ENCODE peak calls at places on chromosomes 2 and 18, in five cellular contexts. I is H54, G is body of pancreas, P is HepG2, C is heart left ventricle. R is an unnamed sample.

GRCh38 chr18:37539236-37539635 is 26.4 kb downstream of the CELF4 start:
- DNase-seq in P (no peak), I (no peak), G (no peak), C (no peak), R (no peak)

GRCh38 chr2:198312621-198313483 is 508.5 kb downstream of the PLCL1 start:
- DNase-seq in P (no peak), G (no peak), C (no peak), I (no peak), R (peak; percentile 35)

GRCh38 chr2:174654429-174654941 is 56.9 kb upstream of the WIPF1 start:
- DNase-seq in G (no peak), I (no peak), P (no peak), C (no peak), R (no peak)

GRCh38 chr2:172859821-172860707 is 124.4 kb downstream of the RAPGEF4 start:
- DNase-seq in P (no peak), G (no peak), C (no peak), I (no peak), R (no peak)

GRCh38 chr18:72762505-72763122 is 105.2 kb downstream of the NETO1 start:
- DNase-seq in G (no peak), P (peak; percentile 62), C (no peak), I (no peak), R (no peak)

GRCh38 chr18:6482198-6482977 is 67.7 kb upstream of the L3MBTL4 start:
- DNase-seq in C (peak; percentile 56), I (peak; percentile 22), P (peak; percentile 38), G (peak; percentile 69), R (peak; percentile 41)

GRCh38 chr2:61645911-61646310 is 107.8 kb upstream of the XPO1 start:
- DNase-seq in I (no peak), G (no peak), P (no peak), C (no peak), R (no peak)

GRCh38 chr18:21741511-21742322 is 1.1 kb downstream of the MIB1 start:
- DNase-seq in I (no peak), P (no peak), C (peak; percentile 31), G (peak; percentile 43), R (peak; percentile 40)

GRCh38 chr2:72921866-72922265 is 4.5 kb downstream of the EMX1 start:
- DNase-seq in I (no peak), C (no peak), P (no peak), G (no peak), R (no peak)

GRCh38 chr2:29388071-29388470 is 272.9 kb downstream of the CLIP4 start:
- DNase-seq in G (no peak), C (no peak), I (no peak), P (no peak), R (no peak)

GRCh38 chr2:109203246-109204011 is 74.4 kb downstream of the SH3RF3 start:
- DNase-seq in P (no peak), C (no peak), I (no peak), G (no peak), R (no peak)

GRCh38 chr2:142629193-142629592 is 248.3 kb upstream of the KYNU start:
- DNase-seq in G (no peak), C (no peak), P (no peak), I (no peak), R (no peak)

GRCh38 chr18:55906533-55906932 is 318.5 kb upstream of the TCF4 start:
- DNase-seq in I (peak; percentile 5), P (no peak), G (no peak), C (no peak), R (no peak)

GRCh38 chr2:144774786-144775185 is 254.9 kb upstream of the ZEB2 start:
- DNase-seq in C (no peak), P (no peak), G (no peak), I (no peak), R (no peak)

GRCh38 chr2:212547716-212548458 is 9.3 kb upstream of the ERBB4 start:
- DNase-seq in C (no peak), G (no peak), I (no peak), P (no peak), R (no peak)

GRCh38 chr2:9990735-9991134 is 39.2 kb downstream of the GRHL1 start:
- DNase-seq in C (peak; percentile 60), G (peak; percentile 32), I (no peak), P (no peak), R (no peak)

GRCh38 chr18:58315041-58315440 is 271.0 kb downstream of the NEDD4L start:
- DNase-seq in C (no peak), P (peak; percentile 15), G (no peak), I (no peak), R (no peak)

GRCh38 chr18:46903406-46903805 is 13.9 kb downstream of the PIAS2 start:
- DNase-seq in I (no peak), G (no peak), C (no peak), P (no peak), R (no peak)

GRCh38 chr2:33086400-33087015 is 139.8 kb downstream of the LTBP1 start:
- DNase-seq in G (peak; percentile 65), C (peak; percentile 54), I (no peak), P (no peak), R (peak; percentile 14)

GRCh38 chr2:173631123-173631450 is 276.4 kb downstream of the CDCA7 start:
- DNase-seq in I (no peak), P (no peak), G (no peak), C (peak; percentile 47), R (no peak)

GRCh38 chr2:112994648-112995047 is 10.6 kb upstream of the IL36A start:
- DNase-seq in I (no peak), C (no peak), P (no peak), G (no peak), R (no peak)

GRCh38 chr2:237434916-237435315 is 21.0 kb upstream of the COL6A3 start:
- DNase-seq in C (no peak), G (no peak), I (no peak), P (no peak), R (peak; percentile 45)

GRCh38 chr2:3678212-3678611 is 20.2 kb downstream of the ALLC start:
- DNase-seq in G (no peak), P (no peak), C (no peak), I (no peak), R (no peak)

GRCh38 chr18:55462652-55463051 is 125.3 kb downstream of the TCF4 start:
- DNase-seq in P (no peak), I (no peak), G (no peak), C (no peak), R (no peak)

GRCh38 chr18:48136544-48137353 is 206.3 kb upstream of the SMAD2 start:
- DNase-seq in G (peak; percentile 36), C (no peak), P (no peak), I (no peak), R (peak; percentile 69)

GRCh38 chr2:84807063-84807485 is 73.8 kb downstream of the TRABD2A start:
- DNase-seq in C (no peak), P (no peak), I (peak; percentile 35), G (peak; percentile 31), R (peak; percentile 20)

GRCh38 chr2:27041708-27042107 is 8.9 kb downstream of the TMEM214 start:
- DNase-seq in C (no peak), I (no peak), P (no peak), G (no peak), R (no peak)

GRCh38 chr2:109516445-109517117 is 97.2 kb downstream of the SEPTIN10 start:
- DNase-seq in G (peak; percentile 59), P (peak; percentile 73), C (peak; percentile 39), I (peak; percentile 94), R (peak; percentile 49)

DNA sequence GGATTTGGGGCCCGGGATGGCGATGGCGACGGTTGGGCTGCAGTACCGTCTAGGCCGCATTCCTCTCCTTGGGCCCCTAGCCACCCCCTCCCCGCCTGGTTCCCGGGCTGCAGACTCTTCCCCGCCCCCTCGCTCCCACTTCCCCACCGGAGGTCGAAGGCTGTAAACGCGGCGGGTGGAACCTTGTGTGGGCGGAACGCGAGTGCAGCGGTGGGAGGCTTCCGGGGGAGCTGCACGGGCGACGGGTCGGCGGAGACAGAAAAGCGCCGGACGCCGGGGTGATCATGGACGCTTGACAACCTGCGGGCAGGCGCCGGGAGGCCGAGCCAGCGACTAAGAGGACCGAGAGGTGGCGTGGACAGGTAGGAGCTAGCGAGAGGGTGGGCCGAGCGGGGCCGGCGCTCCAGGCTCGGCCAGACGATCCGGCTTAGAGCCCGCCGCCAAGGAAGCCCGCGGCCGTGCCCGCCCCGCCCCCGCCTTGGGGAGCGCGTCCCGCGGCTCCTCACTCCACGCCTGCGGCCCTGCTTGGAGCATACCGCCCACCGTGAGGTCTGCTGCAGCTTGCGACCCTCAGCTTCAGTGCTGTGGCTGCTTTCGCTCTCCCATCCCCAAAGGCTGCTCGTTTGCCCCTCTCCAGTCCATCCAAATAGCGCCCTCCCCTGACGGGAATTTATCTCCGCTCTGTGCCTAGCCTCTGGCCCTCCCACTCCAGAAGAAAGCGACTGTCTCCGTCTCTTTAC is at the start of gene COPS7B:
- DNase-seq in C (peak; percentile 82), P (peak; percentile 84), G (peak; percentile 87), I (peak; percentile 60), R (peak; percentile 79)
- TF ChIP-seq POLR2A in C (no peak), P (peak; percentile 64), G (peak; percentile 30), I (peak; percentile 40), R (no peak)

GRCh38 chr2:116718451-116718850 is 1096.0 kb upstream of the DDX18 start:
- DNase-seq in P (no peak), C (no peak), I (no peak), G (no peak), R (no peak)

GRCh38 chr2:116716038-116716437 is 1098.5 kb upstream of the DDX18 start:
- DNase-seq in C (no peak), P (no peak), I (no peak), G (no peak), R (no peak)

GRCh38 chr2:116724550-116724949 is 1089.9 kb upstream of the DDX18 start:
- DNase-seq in G (no peak), P (no peak), I (no peak), C (no peak), R (no peak)

GRCh38 chr2:116716444-116716843 is 1098.0 kb upstream of the DDX18 start:
- DNase-seq in G (no peak), P (no peak), C (no peak), I (no peak), R (no peak)

DNA sequence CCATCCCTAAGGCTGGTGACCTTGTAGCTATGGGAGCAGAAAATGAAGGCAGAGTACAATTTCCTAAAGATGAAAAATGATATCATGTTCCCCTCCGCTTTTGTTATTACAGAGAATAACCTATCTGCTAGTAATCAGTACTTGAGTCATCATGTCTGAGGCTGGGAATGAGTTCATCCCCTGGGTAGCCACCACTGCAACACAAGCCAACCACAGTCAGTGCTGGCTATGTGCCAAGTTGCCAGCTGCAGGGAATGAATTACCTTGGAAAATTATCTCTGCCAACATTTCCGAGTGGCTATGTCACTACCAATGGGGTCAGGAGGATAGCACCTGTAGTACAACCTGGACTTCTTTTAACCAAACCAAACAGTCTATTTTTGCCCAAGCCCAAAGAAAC is 1094.7 kb upstream of the DDX18 start:
- DNase-seq in G (peak; percentile 12), P (no peak), I (no peak), C (no peak), R (no peak)
- TF ChIP-seq POLR2A in G (no peak), P (no peak), I (no peak), C (no peak), R (no peak)

DNA sequence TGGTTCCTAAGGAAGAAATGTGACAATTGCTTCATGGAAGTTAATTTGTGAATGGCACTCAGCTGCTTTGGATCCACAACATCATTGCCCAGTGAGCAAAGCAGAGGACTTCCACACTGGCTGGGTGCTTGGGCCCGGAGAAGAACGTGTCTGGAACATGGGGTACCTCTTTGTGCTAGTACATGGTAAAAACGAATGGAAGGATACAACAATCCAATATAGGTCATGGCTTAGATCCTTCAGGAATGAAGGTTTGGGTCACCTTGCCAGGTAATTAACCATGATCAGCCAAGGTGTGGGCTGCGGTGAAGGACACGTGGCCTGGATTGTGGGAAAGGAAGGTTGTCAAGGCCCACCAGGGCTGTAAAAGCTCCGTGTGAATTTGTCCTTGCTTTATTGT is 245.9 kb upstream of the HS6ST1 start:
- DNase-seq in C (no peak), I (no peak), G (no peak), P (no peak), R (no peak)
- TF ChIP-seq POLR2A in C (no peak), I (no peak), G (no peak), P (no peak), R (no peak)

GRCh38 chr2:233689498-233689897 is 3.2 kb upstream of the UGT1A6 start:
- DNase-seq in C (no peak), P (no peak), G (no peak), I (no peak), R (no peak)
- TF ChIP-seq POLR2A in C (no peak), P (no peak), G (no peak), I (no peak), R (no peak)